ENCODE peak calls at places on chromosome 6, in nine cellular contexts. Z is HuH-7.5, B is T47D, L is T-helper 1 cell, R is HTR-8/SVneo, Y is substantia nigra, G is SHP77 treated with DMSO at 0.1 percent for 48 hours, T is COR-L47, E is B cell. Q is an unnamed sample.

GRCh38 chr6:72716916-72717315 is 95.1 kb downstream of the KCNQ5 start:
- DNase-seq in R (no peak), Y (no peak), E (no peak), B (no peak), Z (no peak), T (no peak), G (no peak), L (no peak), Q (no peak)

GRCh38 chr6:16129623-16130243 is 847 bp downstream of the MYLIP start:
- DNase-seq in T (peak), G (no peak), Z (no peak), R (no peak), L (peak), B (peak), Y (peak), E (no peak), Q (no peak)

GRCh38 chr6:55180258-55180657 is 5.9 kb downstream of the HCRTR2 start:
- DNase-seq in T (no peak), Y (no peak), B (no peak), R (no peak), E (no peak), Z (no peak), G (no peak), L (no peak), Q (no peak)

GRCh38 chr6:32854376-32855178 is 585 bp downstream of the PSMB9 start:
- DNase-seq in Z (no peak), G (no peak), E (peak), L (peak), T (no peak), Y (peak), R (peak), B (peak), Q (no peak)

GRCh38 chr6:54294965-54295532 is 13.2 kb upstream of the TINAG start:
- DNase-seq in E (no peak), B (no peak), R (no peak), T (no peak), G (no peak), Y (no peak), L (no peak), Z (no peak), Q (no peak)

GRCh38 chr6:28124350-28124970 is at the start of gene ZSCAN16:
- DNase-seq in E (peak), Y (peak), R (peak), B (peak), Z (peak), T (peak), L (peak), G (peak), Q (peak)

GRCh38 chr6:31356946-31357466 is at the start of gene HLA-B:
- DNase-seq in L (peak), B (peak), Z (no peak), T (no peak), Y (peak), R (peak), G (no peak), E (peak), Q (peak)

GRCh38 chr6:109222848-109223247 is 127.5 kb downstream of the CEP57L1 start:
- DNase-seq in L (no peak), T (no peak), Z (no peak), E (no peak), R (no peak), Y (no peak), G (no peak), B (no peak), Q (no peak)

GRCh38 chr6:119575721-119576120 is 226.2 kb upstream of the MAN1A1 start:
- DNase-seq in B (no peak), L (no peak), Y (no peak), R (peak), E (no peak), T (no peak), Z (no peak), G (no peak), Q (no peak)

GRCh38 chr6:27667016-27667415 is 194.1 kb upstream of the ZNF184 start:
- DNase-seq in R (no peak), G (no peak), Z (no peak), Y (no peak), B (no peak), E (no peak), L (no peak), T (no peak), Q (no peak)

GRCh38 chr6:20399518-20399917 is 2.2 kb upstream of the E2F3 start:
- DNase-seq in B (no peak), Y (no peak), T (no peak), E (no peak), R (no peak), L (no peak), G (no peak), Z (no peak), Q (no peak)

GRCh38 chr6:92790381-92790780 is 629.0 kb downstream of the EPHA7 start:
- DNase-seq in Z (no peak), T (no peak), G (no peak), R (no peak), L (no peak), Y (no peak), E (no peak), B (no peak), Q (no peak)